ENCODE peak calls at places on chromosome 18, in nine cellular contexts. S is spleen, E is endothelial cell of umbilical vein, Y is sigmoid colon, P is prostate gland, D is GM12878, Q is HepG2, U is breast epithelium, F is GM12891. A is an unnamed sample.

GRCh38 chr18:48319796-48320638 is 89.2 kb downstream of the ZBTB7C start:
- DNase-seq in S (no peak), E (no peak), Y (no peak), P (no peak), D (no peak), Q (no peak), U (no peak), F (no peak), A (no peak)

GRCh38 chr18:45566025-45566740 is 49.1 kb upstream of the SLC14A2 start:
- DNase-seq in S (no peak), E (no peak), Y (no peak), P (no peak), D (no peak), Q (no peak), U (no peak), F (no peak), A (no peak)

GRCh38 chr18:75478996-75479870 is 51.7 kb upstream of the SMIM21 start:
- DNase-seq in S (no peak), E (peak), Y (no peak), P (no peak), D (peak), Q (peak), U (no peak), F (no peak), A (no peak)

GRCh38 chr18:74633652-74634352 is 36.1 kb downstream of the ZNF407 start:
- DNase-seq in S (no peak), E (no peak), Y (no peak), P (no peak), D (no peak), Q (no peak), U (no peak), F (no peak), A (no peak)

GRCh38 chr18:7576685-7577084 is 9.6 kb downstream of the PTPRM start:
- DNase-seq in S (no peak), E (no peak), Y (no peak), P (no peak), D (no peak), Q (no peak), U (no peak), F (no peak), A (no peak)

GRCh38 chr18:22452226-22452668 is 34.5 kb upstream of the CTAGE1 start:
- DNase-seq in S (no peak), E (peak), Y (no peak), P (no peak), D (no peak), Q (no peak), U (no peak), F (no peak), A (no peak)

GRCh38 chr18:62447652-62448051 is 75.2 kb upstream of the ZCCHC2 start:
- DNase-seq in S (no peak), E (no peak), Y (no peak), P (no peak), D (no peak), Q (no peak), U (no peak), F (no peak), A (no peak)

GRCh38 chr18:46378126-46378863 is 274.1 kb downstream of the HAUS1 start:
- DNase-seq in S (no peak), E (no peak), Y (no peak), P (no peak), D (no peak), Q (no peak), U (no peak), F (no peak), A (no peak)

GRCh38 chr18:8507361-8507760 is 101.9 kb upstream of the RAB12 start:
- DNase-seq in S (no peak), E (peak), Y (peak), P (no peak), D (no peak), Q (peak), U (no peak), F (no peak), A (no peak)

GRCh38 chr18:28267878-28268625 is 91.1 kb upstream of the CDH2 start:
- DNase-seq in S (no peak), E (peak), Y (no peak), P (no peak), D (no peak), Q (no peak), U (no peak), F (no peak), A (no peak)

GRCh38 chr18:715626-716025 is 3.2 kb upstream of the ENOSF1 start:
- DNase-seq in S (no peak), E (peak), Y (no peak), P (no peak), D (no peak), Q (no peak), U (no peak), F (no peak), A (no peak)

GRCh38 chr18:76363451-76364120 is 131.5 kb downstream of the ZNF516 start:
- DNase-seq in S (no peak), E (peak), Y (no peak), P (no peak), D (no peak), Q (peak), U (no peak), F (no peak), A (no peak)

GRCh38 chr18:5995626-5996025 is 100.3 kb upstream of the TMEM200C start:
- DNase-seq in S (no peak), E (no peak), Y (no peak), P (no peak), D (no peak), Q (no peak), U (no peak), F (no peak), A (no peak)

GRCh38 chr18:73487956-73488355 is 620.2 kb upstream of the NETO1 start:
- DNase-seq in S (no peak), E (no peak), Y (no peak), P (no peak), D (no peak), Q (no peak), U (no peak), F (no peak), A (no peak)

GRCh38 chr18:2549462-2549861 is 21.8 kb downstream of the METTL4 start:
- DNase-seq in S (no peak), E (no peak), Y (no peak), P (no peak), D (no peak), Q (no peak), U (no peak), F (no peak), A (no peak)

GRCh38 chr18:62336618-62337017 is 11.5 kb downstream of the TNFRSF11A start:
- DNase-seq in S (no peak), E (no peak), Y (no peak), P (no peak), D (no peak), Q (no peak), U (no peak), F (no peak), A (no peak)

GRCh38 chr18:43774497-43774896 is 497.2 kb upstream of the SYT4 start:
- DNase-seq in S (no peak), E (no peak), Y (no peak), P (no peak), D (no peak), Q (no peak), U (no peak), F (no peak), A (no peak)

GRCh38 chr18:56382541-56382940 is 255.9 kb downstream of the TXNL1 start:
- DNase-seq in S (no peak), E (no peak), Y (no peak), P (no peak), D (no peak), Q (no peak), U (no peak), F (no peak), A (no peak)

GRCh38 chr18:77106331-77106730 is 26.3 kb downstream of the MBP start:
- DNase-seq in S (no peak), E (no peak), Y (no peak), P (no peak), D (no peak), Q (no peak), U (no peak), F (no peak), A (no peak)

GRCh38 chr18:30970201-30970816 is 72.2 kb downstream of the DSC3 start:
- DNase-seq in S (no peak), E (peak), Y (no peak), P (peak), D (no peak), Q (peak), U (no peak), F (no peak), A (no peak)

GRCh38 chr18:77054606-77055428 is 77.8 kb downstream of the MBP start:
- DNase-seq in S (peak), E (peak), Y (peak), P (peak), D (peak), Q (peak), U (peak), F (peak), A (peak)

GRCh38 chr18:31658670-31659573 is 25.5 kb downstream of the B4GALT6 start:
- DNase-seq in S (no peak), E (no peak), Y (no peak), P (no peak), D (peak), Q (no peak), U (no peak), F (no peak), A (no peak)

GRCh38 chr18:60448487-60449267 is 76.1 kb upstream of the MC4R start:
- DNase-seq in S (no peak), E (no peak), Y (no peak), P (no peak), D (no peak), Q (no peak), U (no peak), F (no peak), A (no peak)

GRCh38 chr18:49744395-49744987 is 68.8 kb downstream of the ACAA2 start:
- DNase-seq in S (no peak), E (no peak), Y (no peak), P (no peak), D (no peak), Q (no peak), U (no peak), F (no peak), A (no peak)

GRCh38 chr18:35451032-35451431 is 46.7 kb downstream of the INO80C start:
- DNase-seq in S (no peak), E (no peak), Y (no peak), P (no peak), D (no peak), Q (no peak), U (no peak), F (no peak), A (no peak)

GRCh38 chr18:55781481-55781957 is 193.5 kb upstream of the TCF4 start:
- DNase-seq in S (no peak), E (peak), Y (no peak), P (peak), D (no peak), Q (no peak), U (no peak), F (no peak), A (no peak)

GRCh38 chr18:5287854-5288253 is 7.7 kb downstream of the ZBTB14 start:
- DNase-seq in S (no peak), E (no peak), Y (no peak), P (no peak), D (no peak), Q (no peak), U (no peak), F (no peak), A (no peak)

GRCh38 chr18:77113361-77114069 is 19.1 kb downstream of the MBP start:
- DNase-seq in S (no peak), E (no peak), Y (no peak), P (no peak), D (no peak), Q (no peak), U (no peak), F (no peak), A (no peak)

GRCh38 chr18:47832348-47832747 is 98.1 kb downstream of the SMAD2 start:
- DNase-seq in S (no peak), E (no peak), Y (no peak), P (no peak), D (no peak), Q (no peak), U (no peak), F (no peak), A (no peak)

GRCh38 chr18:34224423-34225217 is at the start of gene NOL4:
- DNase-seq in S (peak), E (peak), Y (peak), P (peak), D (no peak), Q (peak), U (peak), F (no peak), A (no peak)

GRCh38 chr18:39732918-39733317 is 2167.3 kb upstream of the CELF4 start:
- DNase-seq in S (no peak), E (no peak), Y (no peak), P (no peak), D (no peak), Q (no peak), U (no peak), F (no peak), A (no peak)

GRCh38 chr18:52131845-52132244 is 208.2 kb upstream of the DCC start:
- DNase-seq in S (no peak), E (no peak), Y (no peak), P (no peak), D (no peak), Q (no peak), U (no peak), F (no peak), A (no peak)

GRCh38 chr18:12283666-12284065 is 24.4 kb upstream of the TUBB6 start:
- DNase-seq in S (no peak), E (no peak), Y (no peak), P (no peak), D (no peak), Q (no peak), U (no peak), F (no peak), A (no peak)
- TF ChIP-seq POLR2AphosphoS5 in S (no peak), E (no peak), Y (peak), P (no peak), D (no peak), Q (no peak), U (no peak), F (no peak), A (no peak)

DNA sequence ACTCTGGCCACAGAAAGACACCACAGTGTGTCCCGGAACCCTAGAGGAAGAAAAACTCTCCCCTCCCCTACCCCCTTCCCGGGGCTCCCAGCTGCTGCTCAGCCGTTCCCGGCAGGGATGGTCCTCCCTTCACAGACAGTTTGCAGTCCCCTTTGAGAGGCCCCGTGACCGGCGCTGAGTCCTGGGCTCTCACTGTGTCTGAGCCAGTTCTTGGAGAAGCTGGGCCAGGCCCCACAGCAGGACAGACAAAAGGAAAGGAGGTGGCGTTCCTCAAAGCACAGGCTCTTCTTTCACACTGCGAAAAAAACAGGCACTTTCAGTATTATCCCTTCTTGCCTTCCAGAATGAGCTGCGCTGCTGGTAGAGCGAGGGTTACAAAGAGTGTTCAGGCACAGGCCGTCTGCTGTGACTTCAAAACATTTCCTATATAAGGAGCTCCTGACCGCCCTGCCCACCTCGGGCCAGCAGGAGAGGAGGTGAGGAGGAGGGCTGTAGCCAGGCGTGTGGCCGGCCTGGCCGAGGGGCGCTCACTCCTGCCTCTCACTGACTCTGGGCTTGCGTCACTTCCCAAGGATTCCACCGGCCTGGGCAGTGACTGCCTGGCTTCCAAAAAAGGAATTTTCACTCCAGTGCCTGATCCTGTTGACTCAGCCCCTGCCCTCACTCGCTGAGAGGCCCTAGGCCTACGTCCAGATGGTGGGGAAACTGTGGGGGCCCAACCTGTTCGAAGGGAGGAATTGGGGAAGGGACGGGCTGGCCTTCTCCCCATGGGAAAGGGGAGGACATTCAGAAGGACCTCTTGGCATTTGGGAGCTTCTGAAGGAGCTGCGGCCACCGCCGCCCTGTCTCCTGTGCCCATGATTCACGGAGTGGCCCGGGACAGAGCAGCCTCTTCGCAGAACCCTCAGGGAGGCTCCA is 24.9 kb downstream of the CIDEA start:
- DNase-seq in S (no peak), E (peak), Y (peak), P (peak), D (no peak), Q (peak), U (peak), F (no peak), A (no peak)
- TF ChIP-seq POLR2A in S (peak), E (peak), Y (peak), P (peak), D (no peak), Q (no peak), U (peak), F (no peak), A (no peak)

DNA sequence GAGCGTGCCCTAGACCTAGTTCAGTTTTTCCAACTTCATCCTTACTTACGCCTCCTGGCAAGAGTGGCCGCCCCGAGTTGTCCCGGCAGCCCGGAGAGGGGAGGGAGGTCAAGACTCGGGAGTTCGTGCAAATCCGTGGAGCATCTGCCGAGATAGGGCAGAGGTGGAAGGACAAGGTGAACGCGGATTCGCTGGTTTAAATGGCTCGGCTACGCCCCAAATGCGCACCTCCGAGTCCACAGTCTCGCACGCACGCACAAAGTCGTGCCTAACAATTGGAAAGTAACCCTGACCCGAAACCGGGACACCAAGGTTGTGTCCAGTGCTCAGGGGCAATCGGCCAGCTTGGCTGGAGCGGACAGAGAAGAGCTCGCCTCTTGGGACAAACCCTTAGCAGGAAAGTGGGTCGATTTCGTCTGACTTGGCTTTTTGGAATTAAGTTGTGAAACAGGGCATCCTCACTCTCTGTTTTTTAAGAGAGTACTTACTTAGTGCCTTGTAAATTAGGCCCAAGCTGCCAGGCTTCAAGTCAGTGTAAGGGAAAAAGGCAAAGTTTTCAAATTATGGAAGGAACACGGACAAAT is 726 bp upstream of the SS18 start:
- DNase-seq in S (no peak), E (no peak), Y (peak), P (no peak), D (peak), Q (peak), U (no peak), F (no peak), A (no peak)
- TF ChIP-seq POLR2AphosphoS5 in S (no peak), E (no peak), Y (no peak), P (no peak), D (no peak), Q (no peak), U (no peak), F (no peak), A (no peak)

GRCh38 chr18:9878783-9879242 is 7.0 kb upstream of the TXNDC2 start:
- DNase-seq in S (no peak), E (no peak), Y (no peak), P (no peak), D (no peak), Q (no peak), U (no peak), F (no peak), A (no peak)

GRCh38 chr18:9876523-9876866 is 9.3 kb upstream of the TXNDC2 start:
- DNase-seq in S (no peak), E (no peak), Y (no peak), P (no peak), D (no peak), Q (no peak), U (no peak), F (no peak), A (no peak)

GRCh38 chr18:9877655-9878014 is 8.1 kb upstream of the TXNDC2 start:
- DNase-seq in S (no peak), E (no peak), Y (no peak), P (no peak), D (no peak), Q (no peak), U (no peak), F (no peak), A (no peak)

GRCh38 chr18:9878095-9878494 is 7.7 kb upstream of the TXNDC2 start:
- DNase-seq in S (no peak), E (no peak), Y (no peak), P (no peak), D (no peak), Q (no peak), U (no peak), F (no peak), A (no peak)

GRCh38 chr18:9876867-9877654 is 8.7 kb upstream of the TXNDC2 start:
- DNase-seq in S (no peak), E (peak), Y (no peak), P (no peak), D (no peak), Q (peak), U (no peak), F (no peak), A (no peak)
- TF ChIP-seq POLR2A in S (no peak), E (peak), Y (no peak), P (no peak), D (no peak), Q (no peak), U (no peak), F (no peak), A (no peak)

GRCh38 chr18:78934003-78934402 is 45.6 kb upstream of the SALL3 start:
- DNase-seq in S (peak), E (no peak), Y (no peak), P (no peak), D (no peak), Q (no peak), U (no peak), F (no peak), A (no peak)

GRCh38 chr18:78934551-78935225 is 44.9 kb upstream of the SALL3 start:
- DNase-seq in S (no peak), E (no peak), Y (no peak), P (no peak), D (no peak), Q (no peak), U (no peak), F (no peak), A (no peak)

GRCh38 chr18:78937166-78937565 is 42.5 kb upstream of the SALL3 start:
- DNase-seq in S (no peak), E (no peak), Y (no peak), P (no peak), D (no peak), Q (no peak), U (no peak), F (no peak), A (no peak)

GRCh38 chr18:78935406-78935805 is 44.2 kb upstream of the SALL3 start:
- DNase-seq in S (no peak), E (no peak), Y (no peak), P (no peak), D (no peak), Q (no peak), U (no peak), F (no peak), A (no peak)

GRCh38 chr18:78936251-78937005 is 43.2 kb upstream of the SALL3 start:
- DNase-seq in S (no peak), E (no peak), Y (no peak), P (no peak), D (no peak), Q (no peak), U (no peak), F (no peak), A (no peak)
- TF ChIP-seq POLR2AphosphoS5 in S (no peak), E (no peak), Y (no peak), P (no peak), D (no peak), Q (no peak), U (no peak), F (no peak), A (no peak)

GRCh38 chr18:26225022-26225693 is 1.1 kb upstream of the TAF4B start:
- DNase-seq in S (no peak), E (no peak), Y (no peak), P (no peak), D (no peak), Q (no peak), U (no peak), F (no peak), A (no peak)

GRCh38 chr18:26228562-26229260 is 2.5 kb downstream of the TAF4B start:
- DNase-seq in S (no peak), E (no peak), Y (no peak), P (no peak), D (no peak), Q (no peak), U (no peak), F (no peak), A (no peak)

GRCh38 chr18:26227051-26227672 is 917 bp downstream of the TAF4B start:
- DNase-seq in S (no peak), E (peak), Y (peak), P (no peak), D (no peak), Q (no peak), U (no peak), F (no peak), A (no peak)

GRCh38 chr18:26225915-26226228 is 373 bp upstream of the TAF4B start:
- DNase-seq in S (no peak), E (no peak), Y (no peak), P (no peak), D (no peak), Q (no peak), U (no peak), F (no peak), A (no peak)

GRCh38 chr18:26226229-26227050 is at the start of gene TAF4B:
- DNase-seq in S (peak), E (peak), Y (peak), P (peak), D (peak), Q (peak), U (peak), F (peak), A (peak)
- TF ChIP-seq POLR2A in S (peak), E (no peak), Y (no peak), P (peak), D (peak), Q (peak), U (no peak), F (peak), A (peak)

GRCh38 chr18:41954827-41955613 is at the start of gene PIK3C3:
- DNase-seq in S (peak), E (peak), Y (peak), P (peak), D (peak), Q (peak), U (peak), F (peak), A (peak)
- TF ChIP-seq POLR2AphosphoS5 in S (peak), E (no peak), Y (peak), P (peak), D (peak), Q (peak), U (peak), F (no peak), A (no peak)

A was measured in GM12892.